ENCODE peak calls at places on chromosome 1, in four cellular contexts. One of them, this sample, is unnamed.

GRCh38 chr1:198018529-198018928 is 101.4 kb downstream of the LHX9 start:
- DNase-seq in pancreas: no peak
- DNase-seq in uterus: no peak
- DNase-seq in CD4-positive, alpha-beta T cell: no peak
- DNase-seq in this sample: peak; percentile 56

GRCh38 chr1:27785763-27786162 is 12.7 kb downstream of the STX12 start:
- DNase-seq in CD4-positive, alpha-beta T cell: no peak
- DNase-seq in uterus: no peak
- DNase-seq in pancreas: no peak
- DNase-seq in this sample: no peak

GRCh38 chr1:3664700-3665375 is 12.5 kb downstream of the TP73 start:
- DNase-seq in pancreas: no peak
- DNase-seq in CD4-positive, alpha-beta T cell: no peak
- DNase-seq in uterus: no peak
- DNase-seq in this sample: no peak

GRCh38 chr1:214317734-214318133 is 36.8 kb downstream of the SMYD2 start:
- DNase-seq in uterus: no peak
- DNase-seq in pancreas: no peak
- DNase-seq in CD4-positive, alpha-beta T cell: no peak
- DNase-seq in this sample: no peak

GRCh38 chr1:77281491-77282186 is at the start of gene AK5:
- DNase-seq in pancreas: peak; percentile 76
- DNase-seq in uterus: no peak
- DNase-seq in CD4-positive, alpha-beta T cell: peak; percentile 23
- DNase-seq in this sample: peak; percentile 75

GRCh38 chr1:9901148-9902059 is 8.7 kb downstream of the CTNNBIP1 start:
- DNase-seq in CD4-positive, alpha-beta T cell: no peak
- DNase-seq in pancreas: peak; percentile 58
- DNase-seq in uterus: no peak
- DNase-seq in this sample: no peak

GRCh38 chr1:72166426-72166825 is 115.9 kb downstream of the NEGR1 start:
- DNase-seq in CD4-positive, alpha-beta T cell: no peak
- DNase-seq in pancreas: no peak
- DNase-seq in uterus: no peak
- DNase-seq in this sample: no peak

GRCh38 chr1:215557504-215557903 is 9.6 kb upstream of the KCTD3 start:
- DNase-seq in pancreas: no peak
- DNase-seq in uterus: no peak
- DNase-seq in CD4-positive, alpha-beta T cell: no peak
- DNase-seq in this sample: no peak

GRCh38 chr1:218617986-218618385 is 272.9 kb downstream of the TGFB2 start:
- DNase-seq in pancreas: no peak
- DNase-seq in uterus: no peak
- DNase-seq in CD4-positive, alpha-beta T cell: no peak
- DNase-seq in this sample: no peak

GRCh38 chr1:90723561-90724108 is 6.5 kb upstream of the BARHL2 start:
- DNase-seq in pancreas: no peak
- DNase-seq in uterus: no peak
- DNase-seq in CD4-positive, alpha-beta T cell: no peak
- DNase-seq in this sample: peak; percentile 18

GRCh38 chr1:183804382-183804781 is 538 bp upstream of the RGL1 start:
- DNase-seq in uterus: no peak
- DNase-seq in CD4-positive, alpha-beta T cell: no peak
- DNase-seq in pancreas: no peak
- DNase-seq in this sample: no peak

GRCh38 chr1:19597463-19598309 is 46.4 kb upstream of the NBL1 start:
- DNase-seq in CD4-positive, alpha-beta T cell: peak; percentile 53
- DNase-seq in pancreas: no peak
- DNase-seq in uterus: no peak
- DNase-seq in this sample: no peak

GRCh38 chr1:32813941-32814739 is 3.0 kb downstream of the YARS1 start:
- DNase-seq in pancreas: no peak
- DNase-seq in uterus: no peak
- DNase-seq in CD4-positive, alpha-beta T cell: no peak
- DNase-seq in this sample: no peak

GRCh38 chr1:164664127-164664526 is 105.1 kb downstream of the PBX1 start:
- DNase-seq in pancreas: no peak
- DNase-seq in uterus: no peak
- DNase-seq in CD4-positive, alpha-beta T cell: no peak
- DNase-seq in this sample: no peak

GRCh38 chr1:59776960-59777852 is 37.5 kb upstream of the HOOK1 start:
- DNase-seq in pancreas: no peak
- DNase-seq in CD4-positive, alpha-beta T cell: no peak
- DNase-seq in uterus: no peak
- DNase-seq in this sample: no peak

GRCh38 chr1:179310271-179310670 is 16.7 kb downstream of the SOAT1 start:
- DNase-seq in CD4-positive, alpha-beta T cell: no peak
- DNase-seq in uterus: no peak
- DNase-seq in pancreas: no peak
- DNase-seq in this sample: no peak

GRCh38 chr1:179812501-179813292 is 64.9 kb downstream of the TOR1AIP2 start:
- DNase-seq in pancreas: no peak
- DNase-seq in uterus: no peak
- DNase-seq in CD4-positive, alpha-beta T cell: no peak
- DNase-seq in this sample: peak; percentile 62

GRCh38 chr1:112285808-112286207 is 110.2 kb upstream of the CTTNBP2NL start:
- DNase-seq in pancreas: no peak
- DNase-seq in uterus: no peak
- DNase-seq in CD4-positive, alpha-beta T cell: no peak
- DNase-seq in this sample: no peak

GRCh38 chr1:106755682-106756406 is 300.6 kb upstream of the PRMT6 start:
- DNase-seq in CD4-positive, alpha-beta T cell: no peak
- DNase-seq in pancreas: no peak
- DNase-seq in uterus: no peak
- DNase-seq in this sample: no peak

GRCh38 chr1:169163059-169163458 is 56.6 kb downstream of the ATP1B1 start:
- DNase-seq in CD4-positive, alpha-beta T cell: no peak
- DNase-seq in uterus: no peak
- DNase-seq in pancreas: no peak
- DNase-seq in this sample: no peak

GRCh38 chr1:110161822-110162221 is 11.5 kb downstream of the SLC6A17 start:
- DNase-seq in pancreas: no peak
- DNase-seq in uterus: no peak
- DNase-seq in CD4-positive, alpha-beta T cell: no peak
- DNase-seq in this sample: no peak

GRCh38 chr1:244730153-244730933 is 77.4 kb downstream of the DESI2 start:
- DNase-seq in CD4-positive, alpha-beta T cell: no peak
- DNase-seq in uterus: peak; percentile 43
- DNase-seq in pancreas: peak; percentile 72
- DNase-seq in this sample: no peak

GRCh38 chr1:57512386-57512785 is 88.5 kb upstream of the DAB1 start:
- DNase-seq in CD4-positive, alpha-beta T cell: no peak
- DNase-seq in uterus: no peak
- DNase-seq in pancreas: no peak
- DNase-seq in this sample: no peak

GRCh38 chr1:101290119-101290921 is 53.5 kb downstream of the S1PR1 start:
- DNase-seq in uterus: no peak
- DNase-seq in CD4-positive, alpha-beta T cell: no peak
- DNase-seq in pancreas: no peak
- DNase-seq in this sample: no peak

GRCh38 chr1:5513179-5513578 is 479.0 kb downstream of the NPHP4 start:
- DNase-seq in uterus: no peak
- DNase-seq in pancreas: no peak
- DNase-seq in CD4-positive, alpha-beta T cell: no peak
- DNase-seq in this sample: no peak

GRCh38 chr1:9653783-9654517 is 2.4 kb downstream of the PIK3CD start:
- DNase-seq in CD4-positive, alpha-beta T cell: no peak
- DNase-seq in uterus: no peak
- DNase-seq in pancreas: no peak
- DNase-seq in this sample: no peak

GRCh38 chr1:212754193-212754592 is 37.4 kb downstream of the NSL1 start:
- DNase-seq in CD4-positive, alpha-beta T cell: no peak
- DNase-seq in uterus: no peak
- DNase-seq in pancreas: no peak
- DNase-seq in this sample: no peak

DNA sequence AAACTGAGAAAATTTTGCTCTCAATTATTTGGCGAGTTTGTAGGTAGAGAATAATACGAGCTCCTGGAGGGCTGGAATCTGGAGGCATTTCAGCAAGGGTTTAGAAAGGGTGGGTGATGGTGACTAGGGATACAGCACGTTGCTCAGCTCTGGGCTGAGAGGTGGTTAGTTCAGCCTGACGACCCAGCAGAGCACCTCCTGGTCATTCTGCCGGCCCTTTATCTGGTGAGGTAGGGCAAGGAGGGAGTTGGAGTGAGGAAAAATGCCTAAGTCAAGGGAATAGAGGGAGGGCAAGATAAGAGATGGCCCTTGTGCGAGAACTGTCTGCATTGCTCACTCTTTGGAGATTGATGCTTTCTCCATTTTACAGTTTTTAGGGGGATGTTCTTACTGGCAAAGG is 19.1 kb downstream of the GALNT2 start:
- DNase-seq in pancreas: no peak
- DNase-seq in CD4-positive, alpha-beta T cell: no peak
- DNase-seq in uterus: no peak
- DNase-seq in this sample: no peak
- H3K27ac ChIP-seq in pancreas: no peak overlapping the region
- H3K27ac ChIP-seq in CD4-positive, alpha-beta T cell: no peak overlapping the region
- H3K27ac ChIP-seq in uterus: no peak overlapping the region
- H3K27ac ChIP-seq in this sample: peak overlapping the region; percentile 91

DNA sequence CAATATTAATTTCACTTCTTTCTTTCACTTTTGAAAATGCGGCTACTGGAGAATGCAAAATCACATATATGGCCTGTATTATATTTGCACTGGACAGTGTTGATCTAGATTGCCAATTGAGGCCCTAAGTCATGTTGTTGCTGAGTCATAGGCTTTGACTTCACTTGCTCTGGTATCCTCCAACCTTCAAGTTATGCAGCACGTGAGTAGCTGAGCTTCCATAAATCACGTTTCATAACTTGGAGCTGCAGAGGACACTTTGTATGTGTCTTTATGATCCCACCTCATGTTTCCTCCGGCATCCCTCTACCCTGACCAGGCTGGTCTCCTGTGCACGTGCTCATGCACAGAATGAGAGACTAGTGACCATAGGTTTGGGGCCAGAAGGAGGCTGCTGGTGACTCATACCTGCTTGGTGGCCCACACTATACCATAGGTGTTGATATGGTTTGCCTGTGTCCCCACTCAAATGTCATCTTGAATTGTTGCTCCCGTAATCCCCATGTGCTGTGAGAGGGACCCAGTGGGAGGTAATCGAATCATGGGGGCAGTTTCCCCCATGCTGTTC is 103.0 kb upstream of the TSPAN2 start:
- DNase-seq in CD4-positive, alpha-beta T cell: no peak
- DNase-seq in pancreas: no peak
- DNase-seq in uterus: no peak
- DNase-seq in this sample: no peak
- H3K27ac ChIP-seq in CD4-positive, alpha-beta T cell: no peak overlapping the region
- H3K27ac ChIP-seq in pancreas: no peak overlapping the region
- H3K27ac ChIP-seq in uterus: no peak overlapping the region
- H3K27ac ChIP-seq in this sample: no peak overlapping the region

GRCh38 chr1:99557556-99558256 is 88.2 kb upstream of the PALMD start:
- DNase-seq in uterus: no peak
- DNase-seq in CD4-positive, alpha-beta T cell: no peak
- DNase-seq in pancreas: no peak
- DNase-seq in this sample: no peak

GRCh38 chr1:99558539-99558938 is 87.4 kb upstream of the PALMD start:
- DNase-seq in pancreas: no peak
- DNase-seq in uterus: no peak
- DNase-seq in CD4-positive, alpha-beta T cell: no peak
- DNase-seq in this sample: no peak

GRCh38 chr1:99559166-99559565 is 86.7 kb upstream of the PALMD start:
- DNase-seq in pancreas: no peak
- DNase-seq in CD4-positive, alpha-beta T cell: no peak
- DNase-seq in uterus: no peak
- DNase-seq in this sample: no peak

GRCh38 chr1:99561952-99562351 is 84.0 kb upstream of the PALMD start:
- DNase-seq in CD4-positive, alpha-beta T cell: no peak
- DNase-seq in uterus: no peak
- DNase-seq in pancreas: no peak
- DNase-seq in this sample: no peak

DNA sequence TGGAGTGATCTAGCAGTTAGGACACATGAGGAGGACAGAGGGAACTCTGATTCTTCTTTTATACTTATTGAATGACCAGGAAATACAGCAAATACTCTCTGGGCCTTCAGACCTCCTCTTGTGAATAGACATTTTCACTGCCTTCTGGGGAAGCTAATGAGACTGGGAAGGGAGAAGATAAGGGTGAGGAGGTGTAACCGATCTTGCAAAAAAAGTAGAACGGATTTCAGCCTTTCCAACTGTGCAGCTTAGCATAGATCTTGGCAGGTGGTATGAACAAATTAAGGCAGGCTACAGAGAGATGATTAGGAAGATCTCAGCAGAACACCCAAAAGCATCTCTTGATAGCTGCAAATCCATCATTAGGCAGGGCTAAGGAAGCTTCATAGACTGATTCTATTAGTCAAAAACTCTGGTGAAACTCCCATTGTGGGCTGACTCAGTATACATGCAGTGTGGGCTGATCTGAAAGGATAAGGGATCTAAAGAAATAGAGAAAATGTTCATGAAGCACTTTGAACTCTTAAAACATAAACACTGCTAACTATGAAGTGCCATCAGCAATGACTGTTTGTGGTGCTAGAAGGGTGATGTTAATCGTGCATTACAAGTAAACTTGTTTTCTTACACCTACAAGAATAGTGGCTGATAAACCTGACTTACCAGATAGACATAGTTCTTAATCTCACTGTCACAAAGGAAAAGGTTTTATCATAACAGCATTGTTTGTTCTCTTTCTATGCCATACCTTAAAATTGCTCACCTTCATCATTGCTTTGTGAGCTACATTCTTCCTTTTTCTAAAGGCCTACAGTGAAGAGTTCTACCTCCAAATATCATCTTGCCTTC is 85.5 kb upstream of the PALMD start:
- DNase-seq in CD4-positive, alpha-beta T cell: no peak
- DNase-seq in pancreas: no peak
- DNase-seq in uterus: no peak
- DNase-seq in this sample: no peak
- H3K27ac ChIP-seq in CD4-positive, alpha-beta T cell: no peak overlapping the region
- H3K27ac ChIP-seq in pancreas: no peak overlapping the region
- H3K27ac ChIP-seq in uterus: no peak overlapping the region
- H3K27ac ChIP-seq in this sample: no peak overlapping the region

GRCh38 chr1:201335901-201336300 is 41.6 kb downstream of the TNNT2 start:
- DNase-seq in pancreas: peak; percentile 35
- DNase-seq in CD4-positive, alpha-beta T cell: no peak
- DNase-seq in uterus: no peak
- DNase-seq in this sample: no peak
- H3K27ac ChIP-seq in pancreas: no peak overlapping the region
- H3K27ac ChIP-seq in CD4-positive, alpha-beta T cell: no peak overlapping the region
- H3K27ac ChIP-seq in uterus: no peak overlapping the region
- H3K27ac ChIP-seq in this sample: no peak overlapping the region

This sample was measured in SJCRH30.